ENCODE peak calls at places on chromosomes 7 and 10, in five cellular contexts. One of them, this sample, is unnamed.

GRCh38 chr10:26519803-26520202 is 81.7 kb downstream of the APBB1IP start:
- DNase-seq in endothelial cell: no peak
- DNase-seq in cardiac fibroblast: no peak
- DNase-seq in heart left ventricle: no peak
- DNase-seq in AG04450: no peak
- DNase-seq in this sample: no peak

GRCh38 chr7:47940482-47941001 is 7.7 kb downstream of the PKD1L1 start:
- DNase-seq in AG04450: peak
- DNase-seq in heart left ventricle: peak
- DNase-seq in endothelial cell: no peak
- DNase-seq in cardiac fibroblast: peak
- DNase-seq in this sample: peak

GRCh38 chr10:24721254-24722106 is 2.2 kb downstream of the ARHGAP21 start:
- DNase-seq in heart left ventricle: peak
- DNase-seq in endothelial cell: peak
- DNase-seq in cardiac fibroblast: peak
- DNase-seq in AG04450: no peak
- DNase-seq in this sample: no peak

GRCh38 chr10:102776779-102777417 is 33.1 kb downstream of the WBP1L start:
- DNase-seq in AG04450: peak
- DNase-seq in endothelial cell: peak
- DNase-seq in heart left ventricle: peak
- DNase-seq in cardiac fibroblast: peak
- DNase-seq in this sample: peak

GRCh38 chr10:113767222-113767621 is 15.7 kb downstream of the PLEKHS1 start:
- DNase-seq in endothelial cell: no peak
- DNase-seq in heart left ventricle: no peak
- DNase-seq in AG04450: no peak
- DNase-seq in cardiac fibroblast: no peak
- DNase-seq in this sample: no peak

GRCh38 chr10:12067336-12067735 is 1.4 kb upstream of the DHTKD1 start:
- DNase-seq in AG04450: peak
- DNase-seq in endothelial cell: no peak
- DNase-seq in cardiac fibroblast: peak
- DNase-seq in heart left ventricle: no peak
- DNase-seq in this sample: peak

GRCh38 chr10:66931340-66931948 is 5.6 kb downstream of the LRRTM3 start:
- DNase-seq in AG04450: peak
- DNase-seq in heart left ventricle: no peak
- DNase-seq in cardiac fibroblast: peak
- DNase-seq in endothelial cell: peak
- DNase-seq in this sample: peak

GRCh38 chr7:137670521-137671064 is 176.2 kb downstream of the DGKI start:
- DNase-seq in cardiac fibroblast: peak
- DNase-seq in AG04450: no peak
- DNase-seq in heart left ventricle: no peak
- DNase-seq in endothelial cell: no peak
- DNase-seq in this sample: peak

GRCh38 chr7:3235322-3235721 is 65.7 kb upstream of the SDK1 start:
- DNase-seq in heart left ventricle: no peak
- DNase-seq in endothelial cell: no peak
- DNase-seq in cardiac fibroblast: no peak
- DNase-seq in AG04450: no peak
- DNase-seq in this sample: no peak

GRCh38 chr7:7534031-7534430 is 1.6 kb downstream of the COL28A1 start:
- DNase-seq in endothelial cell: no peak
- DNase-seq in AG04450: no peak
- DNase-seq in heart left ventricle: no peak
- DNase-seq in cardiac fibroblast: no peak
- DNase-seq in this sample: no peak

GRCh38 chr7:149732611-149733010 is 40.8 kb downstream of the ZNF467 start:
- DNase-seq in AG04450: no peak
- DNase-seq in endothelial cell: no peak
- DNase-seq in heart left ventricle: no peak
- DNase-seq in cardiac fibroblast: no peak
- DNase-seq in this sample: no peak

GRCh38 chr10:119655566-119656001 is 4.4 kb downstream of the BAG3 start:
- DNase-seq in heart left ventricle: peak
- DNase-seq in AG04450: peak
- DNase-seq in endothelial cell: no peak
- DNase-seq in cardiac fibroblast: peak
- DNase-seq in this sample: peak

GRCh38 chr7:86778271-86778670 is 134.6 kb downstream of the GRM3 start:
- DNase-seq in AG04450: no peak
- DNase-seq in heart left ventricle: no peak
- DNase-seq in cardiac fibroblast: no peak
- DNase-seq in endothelial cell: no peak
- DNase-seq in this sample: no peak

GRCh38 chr10:72338180-72338579 is 16.5 kb downstream of the DNAJB12 start:
- DNase-seq in heart left ventricle: no peak
- DNase-seq in cardiac fibroblast: no peak
- DNase-seq in AG04450: no peak
- DNase-seq in endothelial cell: no peak
- DNase-seq in this sample: no peak

GRCh38 chr10:33655921-33656320 is 321.5 kb upstream of the NRP1 start:
- DNase-seq in AG04450: no peak
- DNase-seq in heart left ventricle: no peak
- DNase-seq in endothelial cell: no peak
- DNase-seq in cardiac fibroblast: peak
- DNase-seq in this sample: no peak

GRCh38 chr10:133167693-133168616 is 7.9 kb downstream of the KNDC1 start:
- DNase-seq in AG04450: no peak
- DNase-seq in endothelial cell: no peak
- DNase-seq in heart left ventricle: no peak
- DNase-seq in cardiac fibroblast: no peak
- DNase-seq in this sample: no peak

GRCh38 chr10:33274096-33274785 is 60.2 kb downstream of the NRP1 start:
- DNase-seq in endothelial cell: no peak
- DNase-seq in cardiac fibroblast: no peak
- DNase-seq in AG04450: no peak
- DNase-seq in heart left ventricle: no peak
- DNase-seq in this sample: peak

GRCh38 chr10:24929056-24929544 is 23.3 kb downstream of the PRTFDC1 start:
- DNase-seq in AG04450: no peak
- DNase-seq in endothelial cell: no peak
- DNase-seq in heart left ventricle: no peak
- DNase-seq in cardiac fibroblast: peak
- DNase-seq in this sample: no peak

GRCh38 chr10:89701238-89702120 is at the start of gene KIF20B:
- DNase-seq in endothelial cell: peak
- DNase-seq in cardiac fibroblast: peak
- DNase-seq in AG04450: peak
- DNase-seq in heart left ventricle: peak
- DNase-seq in this sample: peak

GRCh38 chr10:6185039-6185716 is 17.6 kb upstream of the PFKFB3 start:
- DNase-seq in cardiac fibroblast: no peak
- DNase-seq in heart left ventricle: no peak
- DNase-seq in AG04450: no peak
- DNase-seq in endothelial cell: no peak
- DNase-seq in this sample: no peak

GRCh38 chr10:101060951-101061813 is 607 bp upstream of the KAZALD1 start:
- DNase-seq in AG04450: peak
- DNase-seq in endothelial cell: peak
- DNase-seq in heart left ventricle: peak
- DNase-seq in cardiac fibroblast: peak
- DNase-seq in this sample: peak

GRCh38 chr10:78185693-78186055 is 152.0 kb downstream of the RPS24 start:
- DNase-seq in cardiac fibroblast: no peak
- DNase-seq in heart left ventricle: peak
- DNase-seq in endothelial cell: no peak
- DNase-seq in AG04450: no peak
- DNase-seq in this sample: no peak

GRCh38 chr7:101944611-101945010 is 127.2 kb downstream of the CUX1 start:
- DNase-seq in endothelial cell: no peak
- DNase-seq in AG04450: no peak
- DNase-seq in heart left ventricle: no peak
- DNase-seq in cardiac fibroblast: no peak
- DNase-seq in this sample: no peak

GRCh38 chr7:28442540-28443420 is 30.5 kb downstream of the CREB5 start:
- DNase-seq in AG04450: no peak
- DNase-seq in endothelial cell: no peak
- DNase-seq in cardiac fibroblast: no peak
- DNase-seq in heart left ventricle: no peak
- DNase-seq in this sample: no peak

GRCh38 chr7:39459606-39460090 is 106.6 kb upstream of the YAE1 start:
- DNase-seq in heart left ventricle: no peak
- DNase-seq in AG04450: no peak
- DNase-seq in cardiac fibroblast: no peak
- DNase-seq in endothelial cell: no peak
- DNase-seq in this sample: no peak

GRCh38 chr7:123198668-123199652 is 809 bp downstream of the SLC13A1 start:
- DNase-seq in AG04450: no peak
- DNase-seq in cardiac fibroblast: no peak
- DNase-seq in endothelial cell: no peak
- DNase-seq in heart left ventricle: no peak
- DNase-seq in this sample: no peak

GRCh38 chr7:36045275-36045674 is 107.8 kb upstream of the EEPD1 start:
- DNase-seq in endothelial cell: no peak
- DNase-seq in cardiac fibroblast: peak
- DNase-seq in heart left ventricle: no peak
- DNase-seq in AG04450: no peak
- DNase-seq in this sample: peak

GRCh38 chr7:89259085-89259484 is 463.5 kb upstream of the TEX47 start:
- DNase-seq in endothelial cell: no peak
- DNase-seq in heart left ventricle: no peak
- DNase-seq in AG04450: no peak
- DNase-seq in cardiac fibroblast: no peak
- DNase-seq in this sample: no peak

GRCh38 chr7:135536160-135536559 is 21.6 kb upstream of the NUP205 start:
- DNase-seq in heart left ventricle: no peak
- DNase-seq in endothelial cell: no peak
- DNase-seq in AG04450: no peak
- DNase-seq in cardiac fibroblast: peak
- DNase-seq in this sample: peak

GRCh38 chr10:34996843-34997242 is 93.3 kb downstream of the CUL2 start:
- DNase-seq in AG04450: no peak
- DNase-seq in endothelial cell: no peak
- DNase-seq in heart left ventricle: no peak
- DNase-seq in cardiac fibroblast: peak
- DNase-seq in this sample: no peak

GRCh38 chr10:99435986-99436633 is 5.7 kb upstream of the GOT1 start:
- DNase-seq in cardiac fibroblast: peak
- DNase-seq in endothelial cell: peak
- DNase-seq in AG04450: peak
- DNase-seq in heart left ventricle: no peak
- DNase-seq in this sample: peak

GRCh38 chr7:26686448-26686981 is 177.9 kb downstream of the SKAP2 start:
- DNase-seq in endothelial cell: peak
- DNase-seq in heart left ventricle: no peak
- DNase-seq in AG04450: peak
- DNase-seq in cardiac fibroblast: peak
- DNase-seq in this sample: peak

DNA sequence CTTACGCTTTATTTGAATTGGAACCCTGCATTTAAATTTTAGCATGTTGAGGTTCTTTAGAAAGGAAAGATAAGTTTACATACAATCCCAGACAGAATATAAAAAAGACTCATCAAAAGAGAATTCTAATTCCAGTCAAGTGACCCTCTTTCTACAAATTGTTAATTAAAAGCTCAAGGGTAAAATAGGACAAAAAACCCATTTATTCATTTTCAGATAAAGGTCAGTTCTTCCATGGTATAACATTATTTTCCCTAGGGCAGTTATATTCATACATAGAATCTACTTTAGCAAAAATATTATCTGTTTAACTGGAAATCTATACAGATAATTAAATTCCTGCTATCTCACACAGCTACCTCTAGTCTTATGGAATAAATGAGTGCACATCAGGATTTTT is 137.5 kb upstream of the LAMB4 start:
- DNase-seq in AG04450: no peak
- DNase-seq in endothelial cell: no peak
- DNase-seq in heart left ventricle: no peak
- DNase-seq in cardiac fibroblast: no peak
- DNase-seq in this sample: no peak
- TF ChIP-seq CTCF in AG04450: no peak
- TF ChIP-seq CTCF in endothelial cell: no peak
- TF ChIP-seq CTCF in heart left ventricle: no peak
- TF ChIP-seq CTCF in cardiac fibroblast: no peak
- TF ChIP-seq CTCF in this sample: no peak

DNA sequence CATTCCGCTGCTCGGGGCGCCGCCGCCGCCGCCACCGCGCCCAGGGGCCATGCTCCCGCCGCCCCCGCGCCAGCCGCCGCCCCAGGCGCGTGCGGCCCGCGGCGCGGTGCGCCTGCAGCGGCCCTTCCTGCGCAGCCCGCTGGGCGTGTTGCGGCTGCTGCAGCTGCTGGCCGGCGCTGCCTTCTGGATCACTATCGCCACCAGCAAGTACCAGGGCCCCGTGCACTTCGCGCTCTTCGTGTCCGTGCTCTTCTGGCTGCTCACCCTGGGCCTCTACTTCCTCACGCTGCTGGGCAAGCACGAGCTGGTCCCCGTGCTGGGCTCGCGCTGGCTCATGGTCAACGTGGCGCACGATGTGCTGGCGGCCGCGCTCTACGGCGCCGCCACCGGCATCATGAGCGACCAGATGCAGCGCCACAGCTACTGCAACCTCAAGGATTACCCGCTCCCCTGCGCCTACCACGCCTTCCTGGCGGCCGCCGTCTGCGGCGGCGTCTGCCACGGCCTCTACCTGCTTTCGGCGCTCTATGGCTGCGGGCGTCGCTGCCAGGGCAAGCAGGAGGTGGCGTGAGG is 384 bp downstream of the MARVELD1 start:
- DNase-seq in cardiac fibroblast: peak
- DNase-seq in endothelial cell: peak
- DNase-seq in heart left ventricle: peak
- DNase-seq in AG04450: no peak
- DNase-seq in this sample: peak
- TF ChIP-seq CTCF in cardiac fibroblast: peak
- TF ChIP-seq CTCF in endothelial cell: no peak
- TF ChIP-seq CTCF in heart left ventricle: no peak
- TF ChIP-seq CTCF in AG04450: peak
- TF ChIP-seq CTCF in this sample: peak

GRCh38 chr7:107147464-107148214 is 21.2 kb upstream of the HBP1 start:
- DNase-seq in AG04450: no peak
- DNase-seq in endothelial cell: peak
- DNase-seq in heart left ventricle: no peak
- DNase-seq in cardiac fibroblast: peak
- DNase-seq in this sample: peak
- TF ChIP-seq CTCF in AG04450: peak
- TF ChIP-seq CTCF in endothelial cell: peak
- TF ChIP-seq CTCF in heart left ventricle: peak
- TF ChIP-seq CTCF in cardiac fibroblast: peak
- TF ChIP-seq CTCF in this sample: peak

GRCh38 chr7:105807363-105807762 is 69.0 kb downstream of the ATXN7L1 start:
- DNase-seq in endothelial cell: no peak
- DNase-seq in AG04450: no peak
- DNase-seq in heart left ventricle: no peak
- DNase-seq in cardiac fibroblast: no peak
- DNase-seq in this sample: no peak

GRCh38 chr7:105810556-105810955 is 65.8 kb downstream of the ATXN7L1 start:
- DNase-seq in AG04450: no peak
- DNase-seq in endothelial cell: no peak
- DNase-seq in cardiac fibroblast: no peak
- DNase-seq in heart left ventricle: no peak
- DNase-seq in this sample: no peak

GRCh38 chr7:105808209-105808608 is 68.2 kb downstream of the ATXN7L1 start:
- DNase-seq in cardiac fibroblast: no peak
- DNase-seq in heart left ventricle: no peak
- DNase-seq in AG04450: no peak
- DNase-seq in endothelial cell: no peak
- DNase-seq in this sample: no peak

GRCh38 chr7:105806592-105807266 is 69.7 kb downstream of the ATXN7L1 start:
- DNase-seq in endothelial cell: no peak
- DNase-seq in heart left ventricle: no peak
- DNase-seq in cardiac fibroblast: peak
- DNase-seq in AG04450: no peak
- DNase-seq in this sample: peak

GRCh38 chr7:105808703-105809590 is 67.5 kb downstream of the ATXN7L1 start:
- DNase-seq in endothelial cell: no peak
- DNase-seq in AG04450: peak
- DNase-seq in cardiac fibroblast: peak
- DNase-seq in heart left ventricle: no peak
- DNase-seq in this sample: peak
- TF ChIP-seq CTCF in endothelial cell: no peak
- TF ChIP-seq CTCF in AG04450: no peak
- TF ChIP-seq CTCF in cardiac fibroblast: no peak
- TF ChIP-seq CTCF in heart left ventricle: no peak
- TF ChIP-seq CTCF in this sample: no peak